ENCODE peak calls at places on chromosomes 5 and 9, in seven cellular contexts. M is NCI-H510A treated with DMSO at 0.1 percent for 48 hours; O is CD8-positive, alpha-beta T cell; Y is stimulated activated CD4-positive, alpha-beta T cell treated with anti-CD3 and anti-CD28 coated beads, Interleukin-2, amount 100 ng/mL, for 48 hours; W is COLO829; Z is HTR-8/SVneo; U is T47D. V is an unnamed sample.

GRCh38 chr5:10286552-10287227 is 21.0 kb downstream of the CMBL start:
- DNase-seq in M (no peak), O (no peak), Y (no peak), W (no peak), Z (no peak), U (no peak), V (no peak)

GRCh38 chr5:124996023-124996763 is 249.8 kb upstream of the ZNF608 start:
- DNase-seq in M (no peak), O (no peak), Y (no peak), W (no peak), Z (no peak), U (no peak), V (no peak)

GRCh38 chr5:5572010-5572982 is 149.8 kb downstream of the ICE1 start:
- DNase-seq in M (no peak), O (no peak), Y (no peak), W (no peak), Z (no peak), U (no peak), V (no peak)

GRCh38 chr5:149702953-149703646 is 27.0 kb upstream of the PPARGC1B start:
- DNase-seq in M (no peak), O (no peak), Y (no peak), W (no peak), Z (no peak), U (no peak), V (no peak)

GRCh38 chr9:126376311-126376902 is 49.8 kb downstream of the MVB12B start:
- DNase-seq in M (peak; percentile 63), O (no peak), Y (no peak), W (peak; percentile 82), Z (no peak), U (no peak), V (no peak)

GRCh38 chr5:75756191-75756590 is 39.0 kb upstream of the POC5 start:
- DNase-seq in M (no peak), O (no peak), Y (no peak), W (no peak), Z (no peak), U (no peak), V (no peak)

GRCh38 chr9:73855206-73855605 is 641.9 kb upstream of the RORB start:
- DNase-seq in M (no peak), O (no peak), Y (no peak), W (no peak), Z (no peak), U (no peak), V (no peak)

GRCh38 chr5:157603333-157604190 is 28.0 kb upstream of the ADAM19 start:
- DNase-seq in M (no peak), O (peak; percentile 54), Y (peak; percentile 46), W (peak; percentile 70), Z (peak; percentile 69), U (no peak), V (no peak)

GRCh38 chr5:96344678-96345612 is 88.1 kb downstream of the PCSK1 start:
- DNase-seq in M (peak; percentile 59), O (no peak), Y (no peak), W (peak; percentile 60), Z (peak; percentile 53), U (peak; percentile 44), V (no peak)

GRCh38 chr5:42894057-42894456 is 82.4 kb upstream of the SELENOP start:
- DNase-seq in M (no peak), O (no peak), Y (no peak), W (no peak), Z (no peak), U (no peak), V (no peak)

GRCh38 chr9:98380065-98380681 is 124.7 kb upstream of the TBC1D2 start:
- DNase-seq in M (no peak), O (no peak), Y (no peak), W (peak; percentile 20), Z (peak; percentile 29), U (no peak), V (peak; percentile 47)

GRCh38 chr9:104981543-104982129 is 53.7 kb upstream of the ABCA1 start:
- DNase-seq in M (no peak), O (no peak), Y (no peak), W (no peak), Z (no peak), U (no peak), V (no peak)

GRCh38 chr9:104743377-104743985 is 4.0 kb upstream of the NIPSNAP3A start:
- DNase-seq in M (peak; percentile 71), O (peak; percentile 17), Y (no peak), W (peak; percentile 71), Z (no peak), U (peak; percentile 43), V (peak; percentile 65)

GRCh38 chr5:151739939-151740335 is 18.5 kb downstream of the ATOX1 start:
- DNase-seq in M (no peak), O (no peak), Y (no peak), W (no peak), Z (peak; percentile 72), U (no peak), V (no peak)

GRCh38 chr5:178434851-178435250 is 155.3 kb downstream of the COL23A1 start:
- DNase-seq in M (no peak), O (no peak), Y (no peak), W (no peak), Z (no peak), U (no peak), V (no peak)

GRCh38 chr5:9149988-9150387 is 395.9 kb downstream of the SEMA5A start:
- DNase-seq in M (peak; percentile 14), O (no peak), Y (no peak), W (no peak), Z (peak; percentile 49), U (no peak), V (no peak)

GRCh38 chr5:124372457-124372856 is 374.0 kb downstream of the ZNF608 start:
- DNase-seq in M (no peak), O (no peak), Y (no peak), W (no peak), Z (no peak), U (no peak), V (no peak)

GRCh38 chr5:136810198-136810823 is 445.0 kb upstream of the TRPC7 start:
- DNase-seq in M (no peak), O (no peak), Y (no peak), W (no peak), Z (no peak), U (no peak), V (no peak)

GRCh38 chr5:168424506-168425298 is 61.6 kb upstream of the RARS1 start:
- DNase-seq in M (no peak), O (no peak), Y (no peak), W (no peak), Z (peak; percentile 54), U (no peak), V (no peak)

GRCh38 chr9:131981116-131981847 is 98.4 kb downstream of the MED27 start:
- DNase-seq in M (no peak), O (no peak), Y (no peak), W (no peak), Z (no peak), U (no peak), V (no peak)

GRCh38 chr9:77305622-77306365 is 128.5 kb downstream of the VPS13A start:
- DNase-seq in M (no peak), O (no peak), Y (no peak), W (no peak), Z (no peak), U (no peak), V (no peak)

GRCh38 chr5:154849261-154849660 is 1.1 kb downstream of the FAXDC2 start:
- DNase-seq in M (no peak), O (no peak), Y (no peak), W (no peak), Z (no peak), U (no peak), V (no peak)

GRCh38 chr5:154477382-154478223 is 424 bp downstream of the HAND1 start:
- DNase-seq in M (no peak), O (no peak), Y (no peak), W (no peak), Z (no peak), U (peak; percentile 66), V (no peak)

GRCh38 chr5:53167836-53168235 is 58.3 kb upstream of the MOCS2 start:
- DNase-seq in M (no peak), O (no peak), Y (no peak), W (no peak), Z (no peak), U (no peak), V (no peak)

GRCh38 chr9:117783828-117784227 is 79.6 kb downstream of the TLR4 start:
- DNase-seq in M (no peak), O (peak; percentile 15), Y (no peak), W (peak; percentile 3), Z (no peak), U (no peak), V (peak; percentile 46)

GRCh38 chr5:119435436-119436132 is 16.7 kb upstream of the HSD17B4 start:
- DNase-seq in M (no peak), O (peak; percentile 74), Y (peak; percentile 54), W (no peak), Z (no peak), U (no peak), V (peak; percentile 83)

GRCh38 chr5:15215056-15215455 is 284.9 kb upstream of the FBXL7 start:
- DNase-seq in M (no peak), O (no peak), Y (no peak), W (no peak), Z (no peak), U (no peak), V (no peak)

GRCh38 chr5:142979636-142980035 is 209.5 kb downstream of the ARHGAP26 start:
- DNase-seq in M (no peak), O (no peak), Y (no peak), W (no peak), Z (peak; percentile 23), U (no peak), V (no peak)

GRCh38 chr5:12272389-12272788 is 368.1 kb upstream of the CTNND2 start:
- DNase-seq in M (no peak), O (no peak), Y (no peak), W (no peak), Z (no peak), U (no peak), V (no peak)

GRCh38 chr5:90638878-90639277 is 80.3 kb downstream of the ADGRV1 start:
- DNase-seq in M (no peak), O (no peak), Y (no peak), W (no peak), Z (no peak), U (no peak), V (no peak)

GRCh38 chr9:76677481-76678055 is 86.7 kb upstream of the PCA3 start:
- DNase-seq in M (peak; percentile 83), O (no peak), Y (no peak), W (no peak), Z (peak; percentile 38), U (no peak), V (no peak)

GRCh38 chr9:32875748-32876147 is 92.4 kb downstream of the TMEM215 start:
- DNase-seq in M (no peak), O (no peak), Y (no peak), W (no peak), Z (no peak), U (no peak), V (no peak)

GRCh38 chr5:106921567-106921966 is 749.2 kb downstream of the EFNA5 start:
- DNase-seq in M (no peak), O (no peak), Y (no peak), W (no peak), Z (no peak), U (no peak), V (no peak)

GRCh38 chr5:160469156-160470144 is 47.8 kb downstream of the PTTG1 start:
- DNase-seq in M (no peak), O (no peak), Y (no peak), W (no peak), Z (no peak), U (no peak), V (no peak)

GRCh38 chr9:127144670-127145458 is 22.4 kb upstream of the ANGPTL2 start:
- DNase-seq in M (peak; percentile 33), O (peak; percentile 6), Y (no peak), W (no peak), Z (no peak), U (no peak), V (no peak)

GRCh38 chr5:160209917-160210316 is 19.4 kb upstream of the FABP6 start:
- DNase-seq in M (no peak), O (no peak), Y (no peak), W (no peak), Z (no peak), U (no peak), V (no peak)

GRCh38 chr5:78920604-78921003 is 64.5 kb downstream of the ARSB start:
- DNase-seq in M (peak; percentile 35), O (no peak), Y (no peak), W (no peak), Z (no peak), U (peak; percentile 17), V (no peak)

GRCh38 chr9:121861501-121862180 is 210.2 kb downstream of the DAB2IP start:
- DNase-seq in M (no peak), O (no peak), Y (no peak), W (peak; percentile 40), Z (peak; percentile 39), U (no peak), V (no peak)

V was measured in naive B cell.